ENCODE peak calls at places on chromosomes 6 and 20, in seven cellular contexts. R, E, L, M, O, B and D are unnamed samples.

GRCh38 chr6:44289726-44290125 is 19.5 kb downstream of the TMEM151B start:
- DNase-seq in R (no peak), E (peak; percentile 56), L (no peak), M (no peak), O (no peak), B (no peak), D (no peak)

GRCh38 chr6:33344771-33345697 is 27.5 kb upstream of the ZBTB22 start:
- DNase-seq in R (peak; percentile 35), E (peak; percentile 68), L (peak; percentile 81), M (peak; percentile 49), O (peak; percentile 86), B (peak; percentile 71), D (no peak)

GRCh38 chr6:42898891-42899361 is 16.9 kb upstream of the PTCRA start:
- DNase-seq in R (no peak), E (peak; percentile 79), L (peak; percentile 83), M (no peak), O (peak; percentile 78), B (peak; percentile 66), D (peak; percentile 68)

GRCh38 chr6:118542184-118542952 is 5.7 kb upstream of the PLN start:
- DNase-seq in R (no peak), E (no peak), L (no peak), M (peak; percentile 25), O (peak; percentile 95), B (no peak), D (no peak)

GRCh38 chr20:10093087-10093591 is 58.4 kb downstream of the ANKEF1 start:
- DNase-seq in R (no peak), E (peak; percentile 43), L (no peak), M (peak; percentile 25), O (peak; percentile 47), B (peak; percentile 19), D (no peak)

GRCh38 chr20:35319206-35320197 is 27.3 kb upstream of the FAM83C start:
- DNase-seq in R (no peak), E (no peak), L (no peak), M (peak; percentile 48), O (peak; percentile 43), B (no peak), D (no peak)

GRCh38 chr6:111795558-111795957 is 77.7 kb downstream of the FYN start:
- DNase-seq in R (no peak), E (no peak), L (no peak), M (no peak), O (no peak), B (no peak), D (no peak)

GRCh38 chr6:11426571-11426970 is 111.0 kb upstream of the TMEM170B start:
- DNase-seq in R (no peak), E (no peak), L (no peak), M (no peak), O (no peak), B (no peak), D (no peak)